ENCODE peak calls at places on chromosomes 7 and 10, in four cellular contexts. One of them, this sample, is unnamed.

GRCh38 chr10:95767884-95768556 is 12.1 kb downstream of the ENTPD1 start:
- DNase-seq in fibroblast of pulmonary artery: peak; percentile 78
- DNase-seq in iPS DF 6.9: no peak
- DNase-seq in SJSA1: no peak
- DNase-seq in this sample: peak; percentile 77

GRCh38 chr10:37821237-37821636 is 36.2 kb downstream of the ZNF248 start:
- DNase-seq in fibroblast of pulmonary artery: no peak
- DNase-seq in iPS DF 6.9: no peak
- DNase-seq in SJSA1: no peak
- DNase-seq in this sample: no peak

GRCh38 chr7:132466367-132466766 is 109.9 kb downstream of the PLXNA4 start:
- DNase-seq in fibroblast of pulmonary artery: no peak
- DNase-seq in iPS DF 6.9: no peak
- DNase-seq in SJSA1: no peak
- DNase-seq in this sample: no peak

GRCh38 chr10:113386005-113386404 is 166.8 kb upstream of the HABP2 start:
- DNase-seq in fibroblast of pulmonary artery: peak; percentile 26
- DNase-seq in iPS DF 6.9: no peak
- DNase-seq in SJSA1: peak; percentile 16
- DNase-seq in this sample: peak; percentile 77

GRCh38 chr7:142356166-142356565 is 98.3 kb upstream of the PRSS58 start:
- DNase-seq in fibroblast of pulmonary artery: no peak
- DNase-seq in iPS DF 6.9: no peak
- DNase-seq in SJSA1: no peak
- DNase-seq in this sample: no peak

GRCh38 chr10:11435621-11436020 is 175.8 kb downstream of the USP6NL start:
- DNase-seq in fibroblast of pulmonary artery: no peak
- DNase-seq in iPS DF 6.9: no peak
- DNase-seq in SJSA1: no peak
- DNase-seq in this sample: no peak

GRCh38 chr7:47518827-47519226 is 63.1 kb downstream of the TNS3 start:
- DNase-seq in fibroblast of pulmonary artery: no peak
- DNase-seq in iPS DF 6.9: no peak
- DNase-seq in SJSA1: no peak
- DNase-seq in this sample: peak; percentile 72

GRCh38 chr7:16028103-16028502 is 341.6 kb upstream of the MEOX2 start:
- DNase-seq in fibroblast of pulmonary artery: peak; percentile 92
- DNase-seq in iPS DF 6.9: no peak
- DNase-seq in SJSA1: peak; percentile 21
- DNase-seq in this sample: peak; percentile 90

GRCh38 chr7:132580277-132580676 is 4.0 kb upstream of the PLXNA4 start:
- DNase-seq in fibroblast of pulmonary artery: peak; percentile 11
- DNase-seq in iPS DF 6.9: no peak
- DNase-seq in SJSA1: peak; percentile 8
- DNase-seq in this sample: peak; percentile 13

GRCh38 chr7:100433276-100433591 is 3.1 kb downstream of the PPP1R35 start:
- DNase-seq in fibroblast of pulmonary artery: no peak
- DNase-seq in iPS DF 6.9: no peak
- DNase-seq in SJSA1: no peak
- DNase-seq in this sample: no peak
- H3K4me3 ChIP-seq in fibroblast of pulmonary artery: no peak overlapping the region
- H3K4me3 ChIP-seq in iPS DF 6.9: no peak overlapping the region
- H3K4me3 ChIP-seq in SJSA1: no peak overlapping the region
- H3K4me3 ChIP-seq in this sample: no peak overlapping the region

GRCh38 chr7:7757576-7757975 is 39.2 kb upstream of the RPA3 start:
- DNase-seq in fibroblast of pulmonary artery: no peak
- DNase-seq in iPS DF 6.9: no peak
- DNase-seq in SJSA1: no peak
- DNase-seq in this sample: no peak
- H3K4me3 ChIP-seq in fibroblast of pulmonary artery: no peak overlapping the region
- H3K4me3 ChIP-seq in iPS DF 6.9: no peak overlapping the region
- H3K4me3 ChIP-seq in SJSA1: no peak overlapping the region
- H3K4me3 ChIP-seq in this sample: no peak overlapping the region

GRCh38 chr10:110923856-110924493 is 4.6 kb downstream of the SHOC2 start:
- DNase-seq in fibroblast of pulmonary artery: no peak
- DNase-seq in iPS DF 6.9: no peak
- DNase-seq in SJSA1: no peak
- DNase-seq in this sample: no peak
- H3K4me3 ChIP-seq in fibroblast of pulmonary artery: no peak overlapping the region
- H3K4me3 ChIP-seq in iPS DF 6.9: no peak overlapping the region
- H3K4me3 ChIP-seq in SJSA1: no peak overlapping the region
- H3K4me3 ChIP-seq in this sample: no peak overlapping the region

GRCh38 chr7:140005754-140006503 is 56.8 kb downstream of the PARP12 start:
- DNase-seq in fibroblast of pulmonary artery: peak; percentile 56
- DNase-seq in iPS DF 6.9: peak; percentile 43
- DNase-seq in SJSA1: no peak
- DNase-seq in this sample: no peak
- H3K4me3 ChIP-seq in fibroblast of pulmonary artery: no peak overlapping the region
- H3K4me3 ChIP-seq in iPS DF 6.9: no peak overlapping the region
- H3K4me3 ChIP-seq in SJSA1: no peak overlapping the region
- H3K4me3 ChIP-seq in this sample: no peak overlapping the region